ENCODE peak calls at places on chromosomes 12 and 14, in four cellular contexts. One of them, this sample, is unnamed.

GRCh38 chr12:70756118-70756517 is 118.9 kb upstream of the PTPRB start:
- DNase-seq in neural progenitor cell: no peak
- DNase-seq in mammary epithelial cell: peak
- DNase-seq in breast epithelium: no peak
- DNase-seq in this sample: no peak

GRCh38 chr14:101402936-101403660 is 158.2 kb upstream of the DIO3 start:
- DNase-seq in neural progenitor cell: no peak
- DNase-seq in mammary epithelial cell: no peak
- DNase-seq in breast epithelium: no peak
- DNase-seq in this sample: no peak

GRCh38 chr12:12560587-12561304 is 1.9 kb downstream of the DUSP16 start:
- DNase-seq in neural progenitor cell: peak
- DNase-seq in mammary epithelial cell: peak
- DNase-seq in breast epithelium: no peak
- DNase-seq in this sample: no peak

GRCh38 chr12:124097681-124098080 is 124.7 kb downstream of the ZNF664 start:
- DNase-seq in neural progenitor cell: no peak
- DNase-seq in mammary epithelial cell: no peak
- DNase-seq in breast epithelium: no peak
- DNase-seq in this sample: no peak

GRCh38 chr12:31803306-31804184 is 74.7 kb upstream of the AMN1 start:
- DNase-seq in neural progenitor cell: no peak
- DNase-seq in mammary epithelial cell: no peak
- DNase-seq in breast epithelium: no peak
- DNase-seq in this sample: no peak

GRCh38 chr12:109044241-109044640 is 8.1 kb upstream of the USP30 start:
- DNase-seq in neural progenitor cell: no peak
- DNase-seq in mammary epithelial cell: no peak
- DNase-seq in breast epithelium: no peak
- DNase-seq in this sample: no peak

GRCh38 chr14:38012056-38012455 is 195.6 kb upstream of the SSTR1 start:
- DNase-seq in neural progenitor cell: no peak
- DNase-seq in mammary epithelial cell: no peak
- DNase-seq in breast epithelium: no peak
- DNase-seq in this sample: no peak

GRCh38 chr12:27606986-27607385 is 83.0 kb downstream of the PPFIBP1 start:
- DNase-seq in neural progenitor cell: no peak
- DNase-seq in mammary epithelial cell: no peak
- DNase-seq in breast epithelium: no peak
- DNase-seq in this sample: no peak

GRCh38 chr14:21072781-21073339 is 2.8 kb downstream of the ARHGEF40 start:
- DNase-seq in neural progenitor cell: no peak
- DNase-seq in mammary epithelial cell: no peak
- DNase-seq in breast epithelium: no peak
- DNase-seq in this sample: no peak

GRCh38 chr12:52285172-52285745 is 6.1 kb downstream of the KRT81 start:
- DNase-seq in neural progenitor cell: no peak
- DNase-seq in mammary epithelial cell: peak
- DNase-seq in breast epithelium: no peak
- DNase-seq in this sample: no peak

GRCh38 chr14:68702578-68702977 is 90.3 kb downstream of the ZFP36L1 start:
- DNase-seq in neural progenitor cell: no peak
- DNase-seq in mammary epithelial cell: no peak
- DNase-seq in breast epithelium: no peak
- DNase-seq in this sample: no peak

GRCh38 chr14:52068741-52069616 is at the start of gene NID2:
- DNase-seq in neural progenitor cell: peak
- DNase-seq in mammary epithelial cell: peak
- DNase-seq in breast epithelium: peak
- DNase-seq in this sample: peak

GRCh38 chr14:41668346-41668745 is 61.7 kb downstream of the LRFN5 start:
- DNase-seq in neural progenitor cell: no peak
- DNase-seq in mammary epithelial cell: no peak
- DNase-seq in breast epithelium: no peak
- DNase-seq in this sample: no peak

GRCh38 chr12:89993632-89994031 is 285.0 kb upstream of the ATP2B1 start:
- DNase-seq in neural progenitor cell: no peak
- DNase-seq in mammary epithelial cell: no peak
- DNase-seq in breast epithelium: no peak
- DNase-seq in this sample: no peak

GRCh38 chr12:111812881-111813741 is 28.9 kb upstream of the MAPKAPK5 start:
- DNase-seq in neural progenitor cell: peak
- DNase-seq in mammary epithelial cell: peak
- DNase-seq in breast epithelium: peak
- DNase-seq in this sample: peak

GRCh38 chr14:71491925-71492324 is 440.3 kb upstream of the RGS6 start:
- DNase-seq in neural progenitor cell: no peak
- DNase-seq in mammary epithelial cell: peak
- DNase-seq in breast epithelium: no peak
- DNase-seq in this sample: no peak

GRCh38 chr14:35046751-35047536 is 872 bp downstream of the FAM177A1 start:
- DNase-seq in neural progenitor cell: no peak
- DNase-seq in mammary epithelial cell: no peak
- DNase-seq in breast epithelium: peak
- DNase-seq in this sample: no peak

GRCh38 chr14:99686557-99687283 is 2.6 kb downstream of the CYP46A1 start:
- DNase-seq in neural progenitor cell: no peak
- DNase-seq in mammary epithelial cell: no peak
- DNase-seq in breast epithelium: no peak
- DNase-seq in this sample: no peak

GRCh38 chr12:93165384-93165932 is 212.3 kb upstream of the NUDT4 start:
- DNase-seq in neural progenitor cell: peak
- DNase-seq in mammary epithelial cell: no peak
- DNase-seq in breast epithelium: no peak
- DNase-seq in this sample: no peak

GRCh38 chr12:131530427-131530826 is 180.5 kb upstream of the SFSWAP start:
- DNase-seq in neural progenitor cell: no peak
- DNase-seq in mammary epithelial cell: no peak
- DNase-seq in breast epithelium: no peak
- DNase-seq in this sample: no peak

GRCh38 chr12:44550377-44550776 is 325.7 kb downstream of the NELL2 start:
- DNase-seq in neural progenitor cell: no peak
- DNase-seq in mammary epithelial cell: no peak
- DNase-seq in breast epithelium: no peak
- DNase-seq in this sample: no peak

GRCh38 chr12:4814485-4814884 is 94.3 kb downstream of the GALNT8 start:
- DNase-seq in neural progenitor cell: no peak
- DNase-seq in mammary epithelial cell: no peak
- DNase-seq in breast epithelium: no peak
- DNase-seq in this sample: no peak

GRCh38 chr14:97873291-97873690 is 1076.1 kb downstream of the VRK1 start:
- DNase-seq in neural progenitor cell: no peak
- DNase-seq in mammary epithelial cell: no peak
- DNase-seq in breast epithelium: no peak
- DNase-seq in this sample: no peak

GRCh38 chr12:109734219-109735000 is 20.8 kb downstream of the FAM222A start:
- DNase-seq in neural progenitor cell: peak
- DNase-seq in mammary epithelial cell: peak
- DNase-seq in breast epithelium: peak
- DNase-seq in this sample: no peak

GRCh38 chr14:64488590-64489099 is 15.0 kb downstream of the ZBTB25 start:
- DNase-seq in neural progenitor cell: no peak
- DNase-seq in mammary epithelial cell: no peak
- DNase-seq in breast epithelium: no peak
- DNase-seq in this sample: no peak

GRCh38 chr12:42552822-42553221 is 36.7 kb downstream of the PRICKLE1 start:
- DNase-seq in neural progenitor cell: peak
- DNase-seq in mammary epithelial cell: no peak
- DNase-seq in breast epithelium: no peak
- DNase-seq in this sample: no peak

GRCh38 chr12:22626429-22626828 is 1.5 kb downstream of the ETNK1 start:
- DNase-seq in neural progenitor cell: no peak
- DNase-seq in mammary epithelial cell: peak
- DNase-seq in breast epithelium: no peak
- DNase-seq in this sample: no peak

GRCh38 chr12:84912191-84913142 is at the start of gene SLC6A15:
- DNase-seq in neural progenitor cell: peak
- DNase-seq in mammary epithelial cell: peak
- DNase-seq in breast epithelium: peak
- DNase-seq in this sample: peak

GRCh38 chr12:30154996-30155730 is 371.4 kb upstream of the TMTC1 start:
- DNase-seq in neural progenitor cell: no peak
- DNase-seq in mammary epithelial cell: no peak
- DNase-seq in breast epithelium: no peak
- DNase-seq in this sample: no peak

GRCh38 chr14:58665773-58666500 is 28.2 kb downstream of the DACT1 start:
- DNase-seq in neural progenitor cell: no peak
- DNase-seq in mammary epithelial cell: no peak
- DNase-seq in breast epithelium: no peak
- DNase-seq in this sample: no peak

GRCh38 chr12:3323002-3323685 is 167.9 kb upstream of the PRMT8 start:
- DNase-seq in neural progenitor cell: no peak
- DNase-seq in mammary epithelial cell: no peak
- DNase-seq in breast epithelium: no peak
- DNase-seq in this sample: no peak

GRCh38 chr14:105165761-105166485 is 2.7 kb downstream of the JAG2 start:
- DNase-seq in neural progenitor cell: no peak
- DNase-seq in mammary epithelial cell: peak
- DNase-seq in breast epithelium: no peak
- DNase-seq in this sample: no peak

GRCh38 chr14:70707138-70708038 is 65.7 kb downstream of the TTC9 start:
- DNase-seq in neural progenitor cell: no peak
- DNase-seq in mammary epithelial cell: peak
- DNase-seq in breast epithelium: no peak
- DNase-seq in this sample: no peak

GRCh38 chr12:110546339-110546738 is 36.8 kb downstream of the PPTC7 start:
- DNase-seq in neural progenitor cell: no peak
- DNase-seq in mammary epithelial cell: peak
- DNase-seq in breast epithelium: no peak
- DNase-seq in this sample: no peak

GRCh38 chr14:63328787-63329737 is 10.3 kb upstream of the GPHB5 start:
- DNase-seq in neural progenitor cell: no peak
- DNase-seq in mammary epithelial cell: no peak
- DNase-seq in breast epithelium: no peak
- DNase-seq in this sample: no peak

GRCh38 chr14:53516261-53516774 is 363.2 kb upstream of the DDHD1 start:
- DNase-seq in neural progenitor cell: no peak
- DNase-seq in mammary epithelial cell: no peak
- DNase-seq in breast epithelium: no peak
- DNase-seq in this sample: no peak

GRCh38 chr12:6533653-6534157 is 612 bp upstream of the GAPDH start:
- DNase-seq in neural progenitor cell: peak
- DNase-seq in mammary epithelial cell: no peak
- DNase-seq in breast epithelium: no peak
- DNase-seq in this sample: peak

GRCh38 chr14:103140316-103141109 is 17.3 kb downstream of the TNFAIP2 start:
- DNase-seq in neural progenitor cell: no peak
- DNase-seq in mammary epithelial cell: peak
- DNase-seq in breast epithelium: no peak
- DNase-seq in this sample: no peak

GRCh38 chr12:51009038-51009437 is 17.1 kb downstream of the SLC11A2 start:
- DNase-seq in neural progenitor cell: no peak
- DNase-seq in mammary epithelial cell: no peak
- DNase-seq in breast epithelium: no peak
- DNase-seq in this sample: peak

GRCh38 chr12:68348419-68348818 is 16.3 kb upstream of the MDM1 start:
- DNase-seq in neural progenitor cell: no peak
- DNase-seq in mammary epithelial cell: no peak
- DNase-seq in breast epithelium: no peak
- DNase-seq in this sample: no peak

GRCh38 chr12:68350753-68351152 is 18.6 kb upstream of the MDM1 start:
- DNase-seq in neural progenitor cell: no peak
- DNase-seq in mammary epithelial cell: no peak
- DNase-seq in breast epithelium: no peak
- DNase-seq in this sample: no peak

GRCh38 chr12:68352067-68352466 is 19.9 kb upstream of the MDM1 start:
- DNase-seq in neural progenitor cell: no peak
- DNase-seq in mammary epithelial cell: no peak
- DNase-seq in breast epithelium: no peak
- DNase-seq in this sample: no peak

GRCh38 chr12:68349083-68349700 is 17.0 kb upstream of the MDM1 start:
- DNase-seq in neural progenitor cell: peak
- DNase-seq in mammary epithelial cell: no peak
- DNase-seq in breast epithelium: no peak
- DNase-seq in this sample: no peak

GRCh38 chr12:68349921-68350606 is 17.9 kb upstream of the MDM1 start:
- DNase-seq in neural progenitor cell: no peak
- DNase-seq in mammary epithelial cell: no peak
- DNase-seq in breast epithelium: no peak
- DNase-seq in this sample: no peak
- H3K4me3 ChIP-seq in neural progenitor cell: no peak
- H3K4me3 ChIP-seq in mammary epithelial cell: no peak
- H3K4me3 ChIP-seq in breast epithelium: no peak
- H3K4me3 ChIP-seq in this sample: no peak

GRCh38 chr12:66952668-66953067 is 273.8 kb upstream of the GRIP1 start:
- DNase-seq in neural progenitor cell: no peak
- DNase-seq in mammary epithelial cell: no peak
- DNase-seq in breast epithelium: no peak
- DNase-seq in this sample: no peak

GRCh38 chr12:66945189-66945817 is 266.4 kb upstream of the GRIP1 start:
- DNase-seq in neural progenitor cell: no peak
- DNase-seq in mammary epithelial cell: no peak
- DNase-seq in breast epithelium: no peak
- DNase-seq in this sample: no peak

GRCh38 chr12:66944365-66944764 is 265.5 kb upstream of the GRIP1 start:
- DNase-seq in neural progenitor cell: no peak
- DNase-seq in mammary epithelial cell: no peak
- DNase-seq in breast epithelium: no peak
- DNase-seq in this sample: no peak

GRCh38 chr12:66942741-66943465 is 264.0 kb upstream of the GRIP1 start:
- DNase-seq in neural progenitor cell: peak
- DNase-seq in mammary epithelial cell: no peak
- DNase-seq in breast epithelium: no peak
- DNase-seq in this sample: no peak

DNA sequence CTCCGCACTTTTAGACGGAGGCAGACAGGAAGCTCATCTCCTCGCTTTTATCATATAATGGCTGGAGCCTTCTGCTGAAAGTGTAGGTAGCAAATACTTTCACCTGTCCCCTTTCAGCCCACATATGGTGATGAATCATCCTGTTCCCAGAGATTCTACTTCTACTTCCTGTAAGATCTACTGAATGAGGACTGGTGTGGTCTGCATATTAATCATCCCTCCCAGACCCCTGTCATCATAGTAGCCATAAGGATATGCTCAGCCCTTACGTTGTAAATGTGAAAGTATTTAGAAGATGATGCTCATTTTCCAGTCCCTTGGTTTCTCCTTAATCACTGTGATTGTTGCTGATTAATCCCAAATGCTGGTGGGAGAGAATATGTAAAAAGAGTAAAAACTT is 268.2 kb upstream of the GRIP1 start:
- DNase-seq in neural progenitor cell: no peak
- DNase-seq in mammary epithelial cell: no peak
- DNase-seq in breast epithelium: no peak
- DNase-seq in this sample: no peak
- H3K4me3 ChIP-seq in neural progenitor cell: no peak
- H3K4me3 ChIP-seq in mammary epithelial cell: no peak
- H3K4me3 ChIP-seq in breast epithelium: no peak
- H3K4me3 ChIP-seq in this sample: no peak

GRCh38 chr12:105107176-105107496 is 395 bp upstream of the WASHC4 start:
- DNase-seq in neural progenitor cell: no peak
- DNase-seq in mammary epithelial cell: no peak
- DNase-seq in breast epithelium: no peak
- DNase-seq in this sample: no peak
- H3K4me3 ChIP-seq in neural progenitor cell: peak
- H3K4me3 ChIP-seq in mammary epithelial cell: peak
- H3K4me3 ChIP-seq in breast epithelium: peak
- H3K4me3 ChIP-seq in this sample: peak

GRCh38 chr14:61478971-61479473 is 157.6 kb downstream of the PRKCH start:
- DNase-seq in neural progenitor cell: no peak
- DNase-seq in mammary epithelial cell: no peak
- DNase-seq in breast epithelium: no peak
- DNase-seq in this sample: no peak
- H3K4me3 ChIP-seq in neural progenitor cell: no peak
- H3K4me3 ChIP-seq in mammary epithelial cell: no peak
- H3K4me3 ChIP-seq in breast epithelium: no peak
- H3K4me3 ChIP-seq in this sample: no peak